ENCODE peak calls at places on chromosomes 6 and 20, in nine cellular contexts. S is kidney epithelial cell, V is IMR-90, O is neural crest cell, R is MCF 10A, X is neural progenitor cell, Y is stomach, W is esophagus muscularis mucosa, T is MM.1S. D is an unnamed sample.

GRCh38 chr6:12844284-12845223 is 128.0 kb downstream of the PHACTR1 start:
- DNase-seq in S (no peak), V (peak), O (no peak), R (peak), X (peak), Y (no peak), W (no peak), T (peak), D (no peak)

GRCh38 chr6:45445749-45446454 is 68.2 kb upstream of the SUPT3H start:
- DNase-seq in S (peak), V (peak), O (no peak), R (peak), X (no peak), Y (peak), W (peak), T (no peak), D (peak)

GRCh38 chr6:74368746-74369145 is 672.7 kb downstream of the CD109 start:
- DNase-seq in S (no peak), V (peak), O (no peak), R (no peak), X (no peak), Y (no peak), W (no peak), T (no peak), D (no peak)

GRCh38 chr6:137443901-137444300 is 50.3 kb downstream of the OLIG3 start:
- DNase-seq in S (no peak), V (no peak), O (no peak), R (no peak), X (no peak), Y (no peak), W (no peak), T (no peak), D (no peak)

GRCh38 chr20:19806806-19807691 is 49.0 kb downstream of the RIN2 start:
- DNase-seq in S (no peak), V (peak), O (no peak), R (peak), X (no peak), Y (no peak), W (no peak), T (no peak), D (no peak)

GRCh38 chr20:36179170-36179945 is 24.8 kb downstream of the EPB41L1 start:
- DNase-seq in S (no peak), V (no peak), O (peak), R (no peak), X (peak), Y (no peak), W (no peak), T (no peak), D (no peak)

GRCh38 chr6:134413241-134413643 is 95.3 kb upstream of the SGK1 start:
- DNase-seq in S (no peak), V (no peak), O (no peak), R (no peak), X (no peak), Y (no peak), W (no peak), T (no peak), D (no peak)

GRCh38 chr6:13360671-13361540 is 32.6 kb upstream of the TBC1D7 start:
- DNase-seq in S (no peak), V (no peak), O (no peak), R (no peak), X (no peak), Y (no peak), W (no peak), T (no peak), D (no peak)

GRCh38 chr6:159915397-159915796 is 24.6 kb downstream of the MAS1 start:
- DNase-seq in S (no peak), V (no peak), O (no peak), R (peak), X (no peak), Y (peak), W (no peak), T (no peak), D (no peak)

GRCh38 chr6:140541288-140541687 is 1166.8 kb upstream of the CITED2 start:
- DNase-seq in S (no peak), V (no peak), O (no peak), R (no peak), X (no peak), Y (no peak), W (no peak), T (no peak), D (no peak)

GRCh38 chr6:53065266-53066058 is at the start of gene FBXO9:
- DNase-seq in S (no peak), V (no peak), O (peak), R (no peak), X (peak), Y (peak), W (no peak), T (peak), D (peak)

GRCh38 chr6:137297887-137298286 is 78.7 kb upstream of the IFNGR1 start:
- DNase-seq in S (no peak), V (peak), O (peak), R (no peak), X (peak), Y (no peak), W (no peak), T (no peak), D (no peak)

GRCh38 chr6:77620290-77620882 is 32.5 kb upstream of the MEI4 start:
- DNase-seq in S (no peak), V (no peak), O (peak), R (peak), X (peak), Y (peak), W (no peak), T (peak), D (no peak)

GRCh38 chr6:159899994-159900745 is 9.4 kb downstream of the MAS1 start:
- DNase-seq in S (peak), V (peak), O (no peak), R (peak), X (no peak), Y (no peak), W (no peak), T (no peak), D (no peak)

DNA sequence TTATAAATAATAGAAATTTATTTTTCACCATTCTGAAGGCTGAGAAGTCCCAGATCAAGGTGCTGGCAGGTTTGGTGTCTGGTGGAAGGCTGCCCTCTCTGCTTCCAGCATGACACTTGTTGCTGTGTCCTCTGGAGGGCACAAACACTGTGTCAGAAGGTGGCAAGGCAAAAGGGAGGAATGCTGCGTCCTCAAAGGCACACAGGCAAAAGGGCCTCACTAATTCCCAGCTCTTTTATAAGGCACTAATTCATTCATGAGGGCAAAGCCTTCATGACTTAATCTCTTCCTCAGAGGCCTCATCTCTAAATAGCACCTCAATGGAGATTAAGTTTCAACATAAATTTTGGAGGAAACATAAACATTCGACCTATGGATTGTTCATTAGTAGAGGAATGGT is 209.5 kb upstream of the SMLR1 start:
- DNase-seq in S (no peak), V (no peak), O (no peak), R (no peak), X (peak), Y (no peak), W (no peak), T (no peak), D (no peak)
- TF ChIP-seq CTCF in S (no peak), V (no peak), O (no peak), R (no peak), X (peak), Y (no peak), W (no peak), T (no peak), D (no peak)

DNA sequence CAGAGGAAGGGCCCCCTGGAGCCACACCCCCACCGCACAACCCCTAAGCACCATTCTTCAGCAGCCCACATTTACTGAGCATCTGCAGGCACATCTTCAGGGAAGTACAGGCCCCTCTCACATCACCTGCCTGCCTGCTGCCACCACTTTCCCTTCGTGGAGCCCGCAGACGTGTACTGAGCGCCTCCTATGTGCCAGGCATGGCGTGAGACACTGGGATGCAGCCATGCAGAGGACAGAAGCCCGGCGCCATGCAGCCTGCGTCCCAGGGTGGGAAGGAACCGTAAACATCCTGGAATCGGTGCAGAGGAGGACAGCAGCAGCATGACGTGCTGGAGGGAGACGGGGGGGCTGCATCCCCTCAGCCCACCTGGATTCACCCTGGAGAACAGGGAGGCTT is 78.1 kb downstream of the GRM4 start:
- DNase-seq in S (no peak), V (no peak), O (no peak), R (no peak), X (no peak), Y (no peak), W (no peak), T (peak), D (no peak)
- TF ChIP-seq CTCF in S (peak), V (peak), O (no peak), R (no peak), X (peak), Y (no peak), W (no peak), T (peak), D (no peak)

GRCh38 chr6:6783736-6784135 is 195.2 kb downstream of the LY86 start:
- DNase-seq in S (no peak), V (no peak), O (no peak), R (no peak), X (no peak), Y (no peak), W (no peak), T (no peak), D (no peak)
- TF ChIP-seq CTCF in S (no peak), V (no peak), O (no peak), R (no peak), X (no peak), Y (no peak), W (no peak), T (no peak), D (no peak)

DNA sequence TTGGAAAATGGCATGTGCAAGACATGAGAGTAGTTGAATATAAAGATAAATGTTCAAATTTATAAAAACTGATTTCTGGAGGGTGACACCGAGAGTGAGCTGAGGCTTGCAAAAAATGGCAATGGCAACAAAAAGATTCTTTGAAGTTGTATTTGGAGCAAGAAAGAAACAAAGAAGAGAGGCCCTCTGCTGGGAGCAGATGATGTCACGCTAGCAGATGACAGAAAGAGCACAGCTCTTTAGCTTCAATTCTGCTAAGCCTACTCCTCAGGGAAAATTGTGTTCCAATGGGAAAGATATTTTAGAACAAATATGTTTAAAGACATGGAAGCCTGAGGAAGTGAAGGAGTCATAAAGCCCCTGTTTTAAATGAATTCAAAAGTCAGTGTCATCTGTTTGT is 125.3 kb upstream of the NOX3 start:
- DNase-seq in S (no peak), V (no peak), O (no peak), R (no peak), X (no peak), Y (no peak), W (no peak), T (no peak), D (no peak)
- TF ChIP-seq CTCF in S (peak), V (peak), O (peak), R (no peak), X (peak), Y (no peak), W (no peak), T (no peak), D (no peak)

GRCh38 chr6:68634503-68635411 is at the start of gene ADGRB3:
- DNase-seq in S (no peak), V (peak), O (peak), R (no peak), X (peak), Y (peak), W (peak), T (peak), D (peak)
- TF ChIP-seq CTCF in S (peak), V (no peak), O (peak), R (no peak), X (no peak), Y (no peak), W (peak), T (no peak), D (peak)

D was measured in osteocyte.